ENCODE peak calls at places on chromosomes 1 and 21, in four cellular contexts. K is HepG2, N is H1, W is K562. Z is an unnamed sample.

GRCh38 chr1:95116666-95117206 is 419 bp upstream of the TLCD4 start:
- DNase-seq in K (peak), N (no peak), W (peak), Z (peak)

GRCh38 chr1:226349801-226350503 is 41.0 kb upstream of the LIN9 start:
- DNase-seq in W (peak), K (no peak), N (no peak), Z (no peak)

GRCh38 chr1:6923955-6924890 is 139.0 kb downstream of the CAMTA1 start:
- DNase-seq in N (no peak), K (no peak), W (no peak), Z (no peak)

GRCh38 chr1:112704908-112705627 is 1.9 kb downstream of the RHOC start:
- DNase-seq in K (peak), W (peak), N (peak), Z (peak)

GRCh38 chr1:65762081-65762862 is 30.4 kb upstream of the PDE4B start:
- DNase-seq in K (no peak), N (no peak), W (no peak), Z (no peak)

GRCh38 chr1:179105393-179105792 is 23.5 kb downstream of the TOR3A start:
- DNase-seq in K (peak), W (peak), N (no peak), Z (no peak)

GRCh38 chr1:222995230-222995580 is 147.8 kb downstream of the TLR5 start:
- DNase-seq in N (no peak), W (no peak), K (no peak), Z (no peak)

GRCh38 chr1:52141513-52142219 is at the start of gene ZFYVE9:
- DNase-seq in N (peak), K (peak), W (peak), Z (no peak)

GRCh38 chr1:213733708-213734107 is 254.1 kb upstream of the PROX1 start:
- DNase-seq in N (no peak), W (no peak), K (peak), Z (no peak)

GRCh38 chr1:152023221-152023620 is 13.6 kb downstream of the S100A11 start:
- DNase-seq in W (no peak), K (no peak), N (no peak), Z (no peak)

GRCh38 chr1:28668191-28668955 is at the start of gene GMEB1:
- DNase-seq in N (no peak), K (peak), W (peak), Z (peak)

GRCh38 chr21:31879911-31880310 is 7.1 kb downstream of the HUNK start:
- DNase-seq in K (no peak), N (no peak), W (no peak), Z (no peak)

GRCh38 chr1:24899581-24900485 is 30.2 kb downstream of the RUNX3 start:
- DNase-seq in W (no peak), N (no peak), K (no peak), Z (no peak)

GRCh38 chr1:31573261-31573660 is 3.1 kb upstream of the TINAGL1 start:
- DNase-seq in W (no peak), K (no peak), N (no peak), Z (no peak)

GRCh38 chr1:121558514-121558913 is 373.7 kb downstream of the SRGAP2C start:
- DNase-seq in K (no peak), N (no peak), W (no peak), Z (no peak)

GRCh38 chr1:30906631-30907389 is 1.7 kb downstream of the SDC3 start:
- DNase-seq in K (no peak), N (no peak), W (no peak), Z (no peak)

GRCh38 chr1:41846595-41846994 is 72.1 kb downstream of the HIVEP3 start:
- DNase-seq in W (no peak), N (no peak), K (no peak), Z (no peak)

GRCh38 chr1:231603598-231604275 is 22.9 kb upstream of the DISC1 start:
- DNase-seq in N (no peak), W (peak), K (peak), Z (peak)

GRCh38 chr21:36813071-36813470 is 114.2 kb downstream of the SIM2 start:
- DNase-seq in W (no peak), N (no peak), K (no peak), Z (no peak)

GRCh38 chr1:231160851-231161710 is 777 bp upstream of the TRIM67 start:
- DNase-seq in N (no peak), K (no peak), W (no peak), Z (no peak)

GRCh38 chr1:227788279-227789041 is 27.0 kb upstream of the PRSS38 start:
- DNase-seq in K (peak), W (no peak), N (peak), Z (peak)

GRCh38 chr1:200684015-200684414 is 14.3 kb upstream of the DDX59 start:
- DNase-seq in W (no peak), N (no peak), K (peak), Z (no peak)

GRCh38 chr1:176241385-176242015 is 34.4 kb upstream of the COP1 start:
- DNase-seq in K (no peak), W (no peak), N (peak), Z (peak)

GRCh38 chr1:41330588-41331545 is 30.4 kb upstream of the FOXO6 start:
- DNase-seq in N (peak), W (peak), K (no peak), Z (peak)

GRCh38 chr1:218642033-218642954 is 297.2 kb downstream of the TGFB2 start:
- DNase-seq in W (no peak), N (no peak), K (no peak), Z (no peak)

GRCh38 chr1:218299416-218299815 is 14.3 kb downstream of the RRP15 start:
- DNase-seq in W (no peak), K (peak), N (no peak), Z (peak)

GRCh38 chr1:20469406-20470076 is 16.5 kb downstream of the CAMK2N1 start:
- DNase-seq in N (no peak), W (no peak), K (peak), Z (no peak)

GRCh38 chr1:15139654-15140350 is 13.7 kb upstream of the TMEM51 start:
- DNase-seq in K (peak), W (no peak), N (no peak), Z (peak)

GRCh38 chr1:201847150-201847549 is 18.2 kb downstream of the IPO9 start:
- DNase-seq in K (no peak), N (no peak), W (no peak), Z (no peak)

GRCh38 chr1:49765034-49765433 is 258.7 kb downstream of the AGBL4 start:
- DNase-seq in W (no peak), N (no peak), K (peak), Z (no peak)

GRCh38 chr1:86062458-86062857 is 94.1 kb downstream of the COL24A1 start:
- DNase-seq in K (no peak), N (no peak), W (no peak), Z (no peak)

GRCh38 chr1:44881011-44881632 is 38.1 kb upstream of the PTCH2 start:
- DNase-seq in K (no peak), W (no peak), N (no peak), Z (no peak)

GRCh38 chr1:218361298-218362065 is 16.3 kb downstream of the TGFB2 start:
- DNase-seq in W (no peak), N (no peak), K (peak), Z (peak)

GRCh38 chr1:213884942-213885341 is 102.8 kb upstream of the PROX1 start:
- DNase-seq in K (no peak), W (no peak), N (no peak), Z (no peak)

GRCh38 chr1:245863566-245864184 is 643.4 kb downstream of the SMYD3 start:
- DNase-seq in W (no peak), N (no peak), K (no peak), Z (no peak)
- TF ChIP-seq FOSL1 in W (no peak), N (no peak), K (no peak), Z (no peak)

GRCh38 chr1:248858096-248858890 is 592 bp downstream of the ZNF692 start:
- DNase-seq in N (peak), K (peak), W (peak), Z (peak)
- TF ChIP-seq FOSL1 in N (no peak), K (no peak), W (no peak), Z (no peak)

GRCh38 chr1:204075116-204075636 is 2.3 kb downstream of the SOX13 start:
- DNase-seq in N (no peak), W (no peak), K (peak), Z (no peak)
- TF ChIP-seq FOSL1 in N (no peak), W (no peak), K (no peak), Z (no peak)

DNA sequence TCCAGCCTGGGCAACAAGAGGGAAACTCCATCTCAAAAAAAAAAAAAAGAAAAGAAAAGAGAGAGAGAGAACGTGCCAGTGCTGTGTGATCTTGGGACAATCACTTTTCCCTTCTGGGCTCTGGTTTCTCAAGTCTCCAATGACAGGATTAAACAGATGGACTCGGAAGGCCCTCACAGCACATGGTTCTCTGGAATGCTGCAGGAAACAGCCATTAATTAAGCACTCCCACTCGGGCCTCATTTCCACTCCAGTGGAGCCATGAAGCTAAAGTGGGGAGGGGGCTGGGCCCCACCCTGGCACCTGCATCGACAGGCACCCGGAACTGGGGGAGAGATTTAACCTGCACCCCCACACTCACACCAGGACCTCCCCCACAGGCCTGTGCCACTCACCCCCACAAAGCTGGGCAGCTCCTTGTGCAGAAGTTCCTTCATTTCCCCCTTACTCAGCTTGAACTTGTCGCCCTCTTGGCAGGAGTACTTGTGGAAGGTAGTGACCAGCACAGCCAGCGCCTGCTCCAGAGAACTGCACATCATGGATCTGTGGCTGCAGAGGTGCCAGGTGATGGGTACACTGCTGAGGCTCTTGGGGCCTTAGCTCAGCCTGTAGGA is 2.2 kb downstream of the S100A2 start:
- DNase-seq in N (no peak), W (no peak), K (no peak), Z (no peak)
- TF ChIP-seq FOSL1 in N (no peak), W (no peak), K (no peak), Z (no peak)

GRCh38 chr1:180262628-180263488 is 32.8 kb downstream of the LHX4 start:
- DNase-seq in K (no peak), W (no peak), N (no peak), Z (no peak)
- TF ChIP-seq FOSL1 in K (no peak), W (no peak), N (no peak), Z (no peak)

DNA sequence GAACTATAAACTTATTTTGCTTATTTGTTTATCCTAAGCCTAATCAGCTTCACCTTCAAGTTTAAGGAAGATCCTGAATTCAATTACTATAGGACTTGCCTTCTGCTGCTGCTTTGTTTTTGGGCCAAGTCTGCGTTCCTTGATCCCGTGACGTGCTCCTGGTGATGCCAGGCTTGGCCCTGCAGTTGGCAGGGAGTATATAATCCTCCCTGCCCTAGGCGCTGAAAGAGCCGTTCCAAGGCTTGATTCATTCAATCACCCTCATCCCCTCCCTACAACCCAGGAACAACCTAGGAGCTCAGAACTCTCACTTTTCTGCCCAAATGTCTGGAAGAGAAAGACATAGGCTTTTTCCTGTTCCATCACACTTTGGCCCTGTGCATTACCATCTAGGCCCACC is 12.4 kb upstream of the LRRN2 start:
- DNase-seq in W (no peak), N (no peak), K (no peak), Z (no peak)
- TF ChIP-seq FOSL1 in W (no peak), N (no peak), K (no peak), Z (no peak)

DNA sequence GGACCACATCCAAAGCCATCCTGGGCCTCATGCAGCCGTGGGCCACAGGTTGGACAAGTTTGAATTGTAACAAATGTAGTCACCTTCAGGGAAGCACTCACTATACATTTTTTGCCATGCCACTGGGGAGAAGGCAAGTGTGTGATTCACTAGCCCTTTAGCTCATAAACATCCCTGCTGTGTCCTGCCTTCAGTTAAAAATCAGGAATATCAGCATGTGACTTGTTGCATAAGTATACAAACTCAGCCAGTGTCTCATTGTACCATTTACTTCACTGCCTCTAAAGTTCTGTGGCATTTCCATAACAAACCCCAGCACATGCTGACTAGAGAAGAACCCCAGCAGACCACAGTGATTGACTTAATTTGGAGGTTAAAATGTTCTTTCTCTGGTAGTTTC is 142.0 kb upstream of the C1orf105 start:
- DNase-seq in W (no peak), K (no peak), N (peak), Z (no peak)
- TF ChIP-seq FOSL1 in W (no peak), K (no peak), N (no peak), Z (no peak)

GRCh38 chr21:27213328-27213727 is 246.4 kb upstream of the ADAMTS5 start:
- DNase-seq in N (no peak), K (no peak), W (no peak), Z (no peak)
- TF ChIP-seq FOSL1 in N (no peak), K (no peak), W (no peak), Z (no peak)

GRCh38 chr1:238653693-238654321 is 732.6 kb upstream of the CHRM3 start:
- DNase-seq in N (no peak), W (no peak), K (no peak), Z (no peak)
- TF ChIP-seq FOSL1 in N (no peak), W (no peak), K (no peak), Z (no peak)